ENCODE peak calls at places on chromosomes 11 and 22, in eight cellular contexts. One of them, this sample, is unnamed.
A peak's percentile ranks its signal among the peaks of the same experiment; 100 is the strongest.

GRCh38 chr11:35343033-35343598 is 76.2 kb downstream of the SLC1A2 start:
- DNase-seq in neural progenitor cell: no peak
- DNase-seq in HCT116: no peak
- DNase-seq in PC-3: no peak
- DNase-seq in GM23338: no peak
- DNase-seq in SK-N-SH: no peak
- DNase-seq in MM.1S: peak; percentile 26
- DNase-seq in OCI-LY7: no peak
- DNase-seq in this sample: no peak

GRCh38 chr11:17572359-17572690 is 25.3 kb downstream of the OTOG start:
- DNase-seq in neural progenitor cell: no peak
- DNase-seq in HCT116: no peak
- DNase-seq in PC-3: no peak
- DNase-seq in GM23338: no peak
- DNase-seq in SK-N-SH: no peak
- DNase-seq in MM.1S: no peak
- DNase-seq in OCI-LY7: peak; percentile 6
- DNase-seq in this sample: no peak

GRCh38 chr11:118301600-118302195 is 2.8 kb upstream of the CD3E start:
- DNase-seq in neural progenitor cell: no peak
- DNase-seq in HCT116: no peak
- DNase-seq in PC-3: no peak
- DNase-seq in GM23338: no peak
- DNase-seq in SK-N-SH: no peak
- DNase-seq in MM.1S: no peak
- DNase-seq in OCI-LY7: no peak
- DNase-seq in this sample: no peak

GRCh38 chr11:102306817-102307814 is 10.2 kb upstream of the BIRC3 start:
- DNase-seq in neural progenitor cell: no peak
- DNase-seq in HCT116: no peak
- DNase-seq in PC-3: no peak
- DNase-seq in GM23338: no peak
- DNase-seq in SK-N-SH: no peak
- DNase-seq in MM.1S: no peak
- DNase-seq in OCI-LY7: peak; percentile 72
- DNase-seq in this sample: no peak

GRCh38 chr11:88531776-88532175 is 194.2 kb upstream of the CTSC start:
- DNase-seq in neural progenitor cell: no peak
- DNase-seq in HCT116: no peak
- DNase-seq in PC-3: no peak
- DNase-seq in GM23338: no peak
- DNase-seq in SK-N-SH: no peak
- DNase-seq in MM.1S: no peak
- DNase-seq in OCI-LY7: no peak
- DNase-seq in this sample: no peak

GRCh38 chr22:40679964-40680818 is 907 bp downstream of the MCHR1 start:
- DNase-seq in neural progenitor cell: peak; percentile 69
- DNase-seq in HCT116: no peak
- DNase-seq in PC-3: no peak
- DNase-seq in GM23338: peak; percentile 31
- DNase-seq in SK-N-SH: no peak
- DNase-seq in MM.1S: no peak
- DNase-seq in OCI-LY7: no peak
- DNase-seq in this sample: peak; percentile 35

GRCh38 chr22:41668971-41669911 is 19.4 kb downstream of the SNU13 start:
- DNase-seq in neural progenitor cell: no peak
- DNase-seq in HCT116: no peak
- DNase-seq in PC-3: peak; percentile 59
- DNase-seq in GM23338: no peak
- DNase-seq in SK-N-SH: no peak
- DNase-seq in MM.1S: no peak
- DNase-seq in OCI-LY7: no peak
- DNase-seq in this sample: no peak

GRCh38 chr22:21624120-21624879 is 5.5 kb downstream of the YDJC start:
- DNase-seq in neural progenitor cell: peak; percentile 76
- DNase-seq in HCT116: no peak
- DNase-seq in PC-3: peak; percentile 38
- DNase-seq in GM23338: peak; percentile 89
- DNase-seq in SK-N-SH: peak; percentile 57
- DNase-seq in MM.1S: peak; percentile 19
- DNase-seq in OCI-LY7: peak; percentile 38
- DNase-seq in this sample: peak; percentile 45

GRCh38 chr11:88849368-88849767 is 216.4 kb downstream of the GRM5 start:
- DNase-seq in neural progenitor cell: no peak
- DNase-seq in HCT116: no peak
- DNase-seq in PC-3: peak; percentile 97
- DNase-seq in GM23338: no peak
- DNase-seq in SK-N-SH: no peak
- DNase-seq in MM.1S: no peak
- DNase-seq in OCI-LY7: no peak
- DNase-seq in this sample: no peak

GRCh38 chr11:18705651-18706281 is 7.2 kb downstream of the TMEM86A start:
- DNase-seq in neural progenitor cell: no peak
- DNase-seq in HCT116: no peak
- DNase-seq in PC-3: no peak
- DNase-seq in GM23338: peak; percentile 54
- DNase-seq in SK-N-SH: peak; percentile 72
- DNase-seq in MM.1S: no peak
- DNase-seq in OCI-LY7: no peak
- DNase-seq in this sample: no peak

GRCh38 chr11:19693146-19693545 is 19.5 kb upstream of the NAV2 start:
- DNase-seq in neural progenitor cell: no peak
- DNase-seq in HCT116: no peak
- DNase-seq in PC-3: no peak
- DNase-seq in GM23338: no peak
- DNase-seq in SK-N-SH: no peak
- DNase-seq in MM.1S: no peak
- DNase-seq in OCI-LY7: no peak
- DNase-seq in this sample: no peak

GRCh38 chr11:57513911-57514537 is 1.5 kb downstream of the SLC43A1 start:
- DNase-seq in neural progenitor cell: peak; percentile 63
- DNase-seq in HCT116: no peak
- DNase-seq in PC-3: peak; percentile 41
- DNase-seq in GM23338: peak; percentile 81
- DNase-seq in SK-N-SH: peak; percentile 72
- DNase-seq in MM.1S: no peak
- DNase-seq in OCI-LY7: peak; percentile 62
- DNase-seq in this sample: peak; percentile 58

GRCh38 chr11:62721994-62722393 is 5.3 kb downstream of the HNRNPUL2 start:
- DNase-seq in neural progenitor cell: peak; percentile 51
- DNase-seq in HCT116: no peak
- DNase-seq in PC-3: peak; percentile 40
- DNase-seq in GM23338: peak; percentile 24
- DNase-seq in SK-N-SH: no peak
- DNase-seq in MM.1S: no peak
- DNase-seq in OCI-LY7: no peak
- DNase-seq in this sample: peak; percentile 51

GRCh38 chr22:19815093-19815822 is 39.4 kb downstream of the GNB1L start:
- DNase-seq in neural progenitor cell: no peak
- DNase-seq in HCT116: no peak
- DNase-seq in PC-3: no peak
- DNase-seq in GM23338: no peak
- DNase-seq in SK-N-SH: no peak
- DNase-seq in MM.1S: no peak
- DNase-seq in OCI-LY7: no peak
- DNase-seq in this sample: no peak

GRCh38 chr11:73173755-73174494 is 31.8 kb upstream of the FCHSD2 start:
- DNase-seq in neural progenitor cell: no peak
- DNase-seq in HCT116: no peak
- DNase-seq in PC-3: no peak
- DNase-seq in GM23338: no peak
- DNase-seq in SK-N-SH: no peak
- DNase-seq in MM.1S: no peak
- DNase-seq in OCI-LY7: no peak
- DNase-seq in this sample: no peak

GRCh38 chr11:65095974-65096806 is at the start of gene VPS51:
- DNase-seq in neural progenitor cell: peak; percentile 96
- DNase-seq in HCT116: peak; percentile 88
- DNase-seq in PC-3: peak; percentile 92
- DNase-seq in GM23338: peak; percentile 98
- DNase-seq in SK-N-SH: peak; percentile 93
- DNase-seq in MM.1S: peak; percentile 96
- DNase-seq in OCI-LY7: peak; percentile 94
- DNase-seq in this sample: peak; percentile 95

GRCh38 chr22:23106906-23107367 is 34.9 kb downstream of the RSPH14 start:
- DNase-seq in neural progenitor cell: no peak
- DNase-seq in HCT116: no peak
- DNase-seq in PC-3: no peak
- DNase-seq in GM23338: no peak
- DNase-seq in SK-N-SH: no peak
- DNase-seq in MM.1S: no peak
- DNase-seq in OCI-LY7: no peak
- DNase-seq in this sample: peak; percentile 35

GRCh38 chr11:3220521-3221407 is 2.2 kb upstream of the MRGPRG start:
- DNase-seq in neural progenitor cell: no peak
- DNase-seq in HCT116: no peak
- DNase-seq in PC-3: no peak
- DNase-seq in GM23338: no peak
- DNase-seq in SK-N-SH: peak; percentile 24
- DNase-seq in MM.1S: no peak
- DNase-seq in OCI-LY7: no peak
- DNase-seq in this sample: no peak

GRCh38 chr22:22982616-22983015 is 87.7 kb upstream of the GNAZ start:
- DNase-seq in neural progenitor cell: no peak
- DNase-seq in HCT116: no peak
- DNase-seq in PC-3: no peak
- DNase-seq in GM23338: no peak
- DNase-seq in SK-N-SH: no peak
- DNase-seq in MM.1S: no peak
- DNase-seq in OCI-LY7: no peak
- DNase-seq in this sample: no peak

GRCh38 chr11:65555693-65556231 is 2.4 kb downstream of the LTBP3 start:
- DNase-seq in neural progenitor cell: no peak
- DNase-seq in HCT116: peak; percentile 71
- DNase-seq in PC-3: peak; percentile 96
- DNase-seq in GM23338: no peak
- DNase-seq in SK-N-SH: peak; percentile 64
- DNase-seq in MM.1S: no peak
- DNase-seq in OCI-LY7: no peak
- DNase-seq in this sample: peak; percentile 80

GRCh38 chr11:113906038-113906437 is 1.4 kb downstream of the HTR3B start:
- DNase-seq in neural progenitor cell: peak; percentile 76
- DNase-seq in HCT116: peak; percentile 45
- DNase-seq in PC-3: peak; percentile 93
- DNase-seq in GM23338: peak; percentile 81
- DNase-seq in SK-N-SH: no peak
- DNase-seq in MM.1S: no peak
- DNase-seq in OCI-LY7: no peak
- DNase-seq in this sample: peak; percentile 85

GRCh38 chr11:14529933-14530332 is 9.7 kb upstream of the PSMA1 start:
- DNase-seq in neural progenitor cell: no peak
- DNase-seq in HCT116: no peak
- DNase-seq in PC-3: peak; percentile 45
- DNase-seq in GM23338: no peak
- DNase-seq in SK-N-SH: no peak
- DNase-seq in MM.1S: no peak
- DNase-seq in OCI-LY7: no peak
- DNase-seq in this sample: no peak

GRCh38 chr11:33722579-33723234 is 13.5 kb downstream of the CD59 start:
- DNase-seq in neural progenitor cell: no peak
- DNase-seq in HCT116: no peak
- DNase-seq in PC-3: peak; percentile 86
- DNase-seq in GM23338: no peak
- DNase-seq in SK-N-SH: no peak
- DNase-seq in MM.1S: no peak
- DNase-seq in OCI-LY7: no peak
- DNase-seq in this sample: no peak

GRCh38 chr11:45045692-45046471 is 95.2 kb upstream of the TP53I11 start:
- DNase-seq in neural progenitor cell: no peak
- DNase-seq in HCT116: peak; percentile 6
- DNase-seq in PC-3: peak; percentile 83
- DNase-seq in GM23338: no peak
- DNase-seq in SK-N-SH: no peak
- DNase-seq in MM.1S: no peak
- DNase-seq in OCI-LY7: no peak
- DNase-seq in this sample: peak; percentile 36
- TF ChIP-seq CTCF in neural progenitor cell: no peak
- TF ChIP-seq CTCF in HCT116: peak; percentile 8
- TF ChIP-seq CTCF in PC-3: no peak
- TF ChIP-seq CTCF in GM23338: no peak
- TF ChIP-seq CTCF in SK-N-SH: peak; percentile 7
- TF ChIP-seq CTCF in MM.1S: no peak
- TF ChIP-seq CTCF in OCI-LY7: no peak
- TF ChIP-seq CTCF in this sample: no peak

GRCh38 chr22:43171019-43171491 is 15.9 kb downstream of the TTLL12 start:
- DNase-seq in neural progenitor cell: no peak
- DNase-seq in HCT116: no peak
- DNase-seq in PC-3: no peak
- DNase-seq in GM23338: no peak
- DNase-seq in SK-N-SH: no peak
- DNase-seq in MM.1S: no peak
- DNase-seq in OCI-LY7: no peak
- DNase-seq in this sample: no peak
- TF ChIP-seq EZH2phosphoT487 in neural progenitor cell: no peak
- TF ChIP-seq EZH2phosphoT487 in HCT116: no peak
- TF ChIP-seq EZH2phosphoT487 in PC-3: no peak
- TF ChIP-seq EZH2phosphoT487 in GM23338: no peak
- TF ChIP-seq EZH2phosphoT487 in SK-N-SH: no peak
- TF ChIP-seq EZH2phosphoT487 in MM.1S: no peak
- TF ChIP-seq EZH2phosphoT487 in OCI-LY7: no peak
- TF ChIP-seq EZH2phosphoT487 in this sample: no peak

DNA sequence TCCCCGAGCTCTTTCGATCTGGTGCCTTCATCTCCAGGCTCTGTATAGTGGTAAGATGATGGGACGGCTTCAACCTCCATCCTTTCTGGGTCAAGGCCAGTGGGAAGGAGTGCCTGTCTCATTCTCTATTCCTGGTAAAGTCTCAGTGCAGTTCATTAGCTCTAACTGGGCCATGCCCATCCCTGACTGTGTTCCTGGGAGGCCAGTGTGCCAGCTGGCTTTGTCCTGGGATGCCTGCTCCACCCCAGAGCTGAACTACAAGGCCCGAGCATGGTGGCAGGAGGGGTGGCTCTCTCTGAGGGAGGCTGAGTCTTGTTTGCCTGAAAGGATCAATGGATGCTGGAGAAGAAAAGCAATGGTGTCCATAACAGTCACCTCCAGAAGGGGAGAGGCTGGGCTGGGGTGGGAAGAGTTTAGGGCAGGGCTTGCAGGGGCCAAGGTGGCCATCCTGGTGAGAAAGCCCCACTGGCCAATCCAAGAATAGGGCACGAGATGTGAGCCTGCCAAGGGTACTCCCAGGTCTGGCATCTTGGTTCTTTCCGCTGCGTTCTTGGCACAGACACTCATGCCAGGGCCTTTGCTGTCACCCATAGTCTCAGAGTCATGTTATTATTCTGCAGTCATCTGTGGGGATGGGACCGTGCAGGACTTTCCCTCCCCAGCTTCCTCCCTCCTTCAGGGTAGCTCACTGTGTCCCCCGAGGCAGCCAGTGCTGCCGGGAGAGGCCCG is 60.1 kb downstream of the PARVB start:
- DNase-seq in neural progenitor cell: no peak
- DNase-seq in HCT116: no peak
- DNase-seq in PC-3: no peak
- DNase-seq in GM23338: no peak
- DNase-seq in SK-N-SH: no peak
- DNase-seq in MM.1S: no peak
- DNase-seq in OCI-LY7: no peak
- DNase-seq in this sample: no peak
- TF ChIP-seq CTCF in neural progenitor cell: no peak
- TF ChIP-seq CTCF in HCT116: no peak
- TF ChIP-seq CTCF in PC-3: no peak
- TF ChIP-seq CTCF in GM23338: no peak
- TF ChIP-seq CTCF in SK-N-SH: no peak
- TF ChIP-seq CTCF in MM.1S: no peak
- TF ChIP-seq CTCF in OCI-LY7: no peak
- TF ChIP-seq CTCF in this sample: no peak

GRCh38 chr22:30370681-30371080 is 13.9 kb downstream of the CCDC157 start:
- DNase-seq in neural progenitor cell: no peak
- DNase-seq in HCT116: no peak
- DNase-seq in PC-3: no peak
- DNase-seq in GM23338: no peak
- DNase-seq in SK-N-SH: peak; percentile 55
- DNase-seq in MM.1S: no peak
- DNase-seq in OCI-LY7: no peak
- DNase-seq in this sample: no peak
- TF ChIP-seq EZH2phosphoT487 in neural progenitor cell: no peak
- TF ChIP-seq EZH2phosphoT487 in HCT116: no peak
- TF ChIP-seq EZH2phosphoT487 in PC-3: no peak
- TF ChIP-seq EZH2phosphoT487 in GM23338: no peak
- TF ChIP-seq EZH2phosphoT487 in SK-N-SH: no peak
- TF ChIP-seq EZH2phosphoT487 in MM.1S: no peak
- TF ChIP-seq EZH2phosphoT487 in OCI-LY7: no peak
- TF ChIP-seq EZH2phosphoT487 in this sample: no peak

This sample was measured in hepatocyte.